ENCODE peak calls at places on chromosome 7, in five cellular contexts. N, U, L, I and Q are unnamed samples.

GRCh38 chr7:84746347-84746746 is 440.5 kb downstream of the SEMA3D start:
- DNase-seq in I (no peak), N (no peak), U (no peak), L (no peak), Q (no peak)

GRCh38 chr7:99193527-99194214 is 14.2 kb downstream of the KPNA7 start:
- DNase-seq in N (no peak), I (no peak), U (no peak), L (no peak), Q (no peak)

GRCh38 chr7:91263359-91264082 is 712 bp upstream of the FZD1 start:
- DNase-seq in I (no peak), L (no peak), N (peak; percentile 35), U (peak; percentile 49), Q (peak; percentile 65)

GRCh38 chr7:142300689-142301088 is 42.8 kb upstream of the PRSS58 start:
- DNase-seq in I (no peak), U (no peak), L (peak; percentile 28), N (no peak), Q (no peak)

GRCh38 chr7:70307544-70308106 is 709.4 kb downstream of the AUTS2 start:
- DNase-seq in U (no peak), N (no peak), L (no peak), I (no peak), Q (no peak)

GRCh38 chr7:149475121-149476045 is 14.5 kb upstream of the ZNF777 start:
- DNase-seq in N (no peak), I (no peak), L (no peak), U (no peak), Q (no peak)

GRCh38 chr7:70696139-70696782 is 435.7 kb upstream of the GALNT17 start:
- DNase-seq in I (no peak), U (no peak), L (no peak), N (no peak), Q (no peak)

GRCh38 chr7:35652124-35652523 is 42.8 kb downstream of the HERPUD2 start:
- DNase-seq in N (no peak), U (no peak), L (no peak), I (no peak), Q (no peak)

GRCh38 chr7:84490661-84491060 is 296.1 kb upstream of the SEMA3A start:
- DNase-seq in U (no peak), L (no peak), N (no peak), I (no peak), Q (no peak)

GRCh38 chr7:7732566-7733290 is 14.3 kb upstream of the RPA3 start:
- DNase-seq in U (no peak), L (no peak), N (no peak), I (no peak), Q (no peak)

GRCh38 chr7:76318488-76319353 is 16.2 kb downstream of the HSPB1 start:
- DNase-seq in L (no peak), U (peak; percentile 63), I (no peak), N (peak; percentile 70), Q (peak; percentile 85)

GRCh38 chr7:155002411-155003214 is at the start of gene PAXIP1:
- DNase-seq in N (peak; percentile 38), U (peak; percentile 43), L (no peak), I (no peak), Q (peak; percentile 80)

GRCh38 chr7:91198371-91198770 is 65.9 kb upstream of the FZD1 start:
- DNase-seq in L (no peak), N (no peak), I (no peak), U (no peak), Q (no peak)

GRCh38 chr7:38938589-38938988 is 29.6 kb upstream of the VPS41 start:
- DNase-seq in L (no peak), N (no peak), U (no peak), I (no peak), Q (no peak)

GRCh38 chr7:11716185-11716584 is 115.8 kb downstream of the THSD7A start:
- DNase-seq in N (peak; percentile 39), I (no peak), L (peak; percentile 16), U (no peak), Q (peak; percentile 16)

GRCh38 chr7:107165341-107165740 is 3.5 kb upstream of the HBP1 start:
- DNase-seq in U (no peak), N (no peak), L (no peak), I (no peak), Q (no peak)

GRCh38 chr7:71095266-71095860 is 36.6 kb upstream of the GALNT17 start:
- DNase-seq in U (no peak), I (no peak), L (no peak), N (no peak), Q (no peak)

GRCh38 chr7:28714452-28715120 is 243.5 kb downstream of the TRIL start:
- DNase-seq in I (no peak), N (no peak), U (no peak), L (no peak), Q (no peak)

GRCh38 chr7:84256481-84256880 is 61.9 kb upstream of the SEMA3A start:
- DNase-seq in I (no peak), L (no peak), U (no peak), N (no peak), Q (no peak)

GRCh38 chr7:121395494-121395960 is 581 bp downstream of the FAM3C start:
- DNase-seq in N (no peak), U (peak; percentile 39), L (no peak), I (no peak), Q (peak; percentile 38)

GRCh38 chr7:73438547-73439245 is 5.1 kb downstream of the FZD9 start:
- DNase-seq in I (no peak), U (no peak), N (no peak), L (no peak), Q (no peak)

DNA sequence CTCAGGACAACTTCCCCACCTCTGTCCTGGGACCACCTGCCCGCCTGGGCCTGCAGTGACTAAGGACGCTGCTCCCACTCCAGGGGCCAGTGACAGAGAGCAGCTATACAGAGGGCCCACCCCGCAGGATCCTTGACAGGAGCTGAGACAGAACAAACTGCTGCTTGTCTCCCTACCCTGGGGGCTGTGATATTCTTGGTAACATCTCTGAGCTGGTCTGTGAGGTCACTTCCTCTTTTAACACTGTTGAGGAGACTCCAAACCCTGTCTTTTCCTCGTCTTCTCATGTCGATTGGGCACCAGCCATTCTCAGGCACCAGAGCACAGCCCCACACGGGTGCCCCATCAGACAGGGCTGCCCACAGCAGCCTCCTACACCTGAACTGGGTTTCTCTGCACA is 6.9 kb upstream of the MRPS24 start:
- DNase-seq in I (no peak), L (no peak), U (no peak), N (no peak), Q (no peak)
- H3K36me3 ChIP-seq in I (peaks cover 50% of the 10 kb centered on the region), L (peaks cover 22% of the 10 kb centered on the region), U (no peaks in the 10 kb centered on the region), N (peaks cover 10% of the 10 kb centered on the region), Q (no peaks in the 10 kb centered on the region)

GRCh38 chr7:26199301-26200112 is 1.0 kb downstream of the HNRNPA2B1 start:
- DNase-seq in I (no peak), N (peak; percentile 72), U (peak; percentile 64), L (no peak), Q (peak; percentile 70)
- H3K4me1 ChIP-seq in I (peaks cover 3% of the 10 kb centered on the region), N (peaks cover 55% of the 10 kb centered on the region), U (peaks cover 52% of the 10 kb centered on the region), L (peaks cover 13% of the 10 kb centered on the region), Q (peaks cover 35% of the 10 kb centered on the region)

GRCh38 chr7:112497481-112497880 is 16.7 kb downstream of the LSMEM1 start:
- DNase-seq in I (no peak), L (no peak), U (no peak), N (no peak), Q (no peak)

GRCh38 chr7:112492165-112492564 is 11.4 kb downstream of the LSMEM1 start:
- DNase-seq in N (no peak), I (no peak), L (no peak), U (no peak), Q (no peak)

GRCh38 chr7:112500619-112501018 is 19.8 kb downstream of the LSMEM1 start:
- DNase-seq in N (no peak), L (no peak), I (no peak), U (no peak), Q (no peak)

GRCh38 chr7:112495156-112495788 is 14.5 kb downstream of the LSMEM1 start:
- DNase-seq in L (no peak), I (no peak), N (no peak), U (no peak), Q (no peak)

GRCh38 chr7:112495820-112496462 is 15.2 kb downstream of the LSMEM1 start:
- DNase-seq in N (no peak), L (peak; percentile 65), I (no peak), U (no peak), Q (no peak)
- TF ChIP-seq CTCF in N (peak; percentile 69), L (peak; percentile 60), I (peak; percentile 63), U (peak; percentile 26), Q (peak; percentile 11)

GRCh38 chr7:47288060-47288459 is 293.9 kb downstream of the TNS3 start:
- DNase-seq in L (no peak), N (no peak), I (no peak), U (no peak), Q (no peak)

GRCh38 chr7:47282790-47283496 is 299.0 kb downstream of the TNS3 start:
- DNase-seq in U (no peak), L (no peak), I (no peak), N (no peak), Q (no peak)

GRCh38 chr7:47283497-47284131 is 298.3 kb downstream of the TNS3 start:
- DNase-seq in I (no peak), L (peak; percentile 56), U (no peak), N (no peak), Q (no peak)

GRCh38 chr7:47284691-47285246 is 297.1 kb downstream of the TNS3 start:
- DNase-seq in U (no peak), L (no peak), I (no peak), N (no peak), Q (no peak)

DNA sequence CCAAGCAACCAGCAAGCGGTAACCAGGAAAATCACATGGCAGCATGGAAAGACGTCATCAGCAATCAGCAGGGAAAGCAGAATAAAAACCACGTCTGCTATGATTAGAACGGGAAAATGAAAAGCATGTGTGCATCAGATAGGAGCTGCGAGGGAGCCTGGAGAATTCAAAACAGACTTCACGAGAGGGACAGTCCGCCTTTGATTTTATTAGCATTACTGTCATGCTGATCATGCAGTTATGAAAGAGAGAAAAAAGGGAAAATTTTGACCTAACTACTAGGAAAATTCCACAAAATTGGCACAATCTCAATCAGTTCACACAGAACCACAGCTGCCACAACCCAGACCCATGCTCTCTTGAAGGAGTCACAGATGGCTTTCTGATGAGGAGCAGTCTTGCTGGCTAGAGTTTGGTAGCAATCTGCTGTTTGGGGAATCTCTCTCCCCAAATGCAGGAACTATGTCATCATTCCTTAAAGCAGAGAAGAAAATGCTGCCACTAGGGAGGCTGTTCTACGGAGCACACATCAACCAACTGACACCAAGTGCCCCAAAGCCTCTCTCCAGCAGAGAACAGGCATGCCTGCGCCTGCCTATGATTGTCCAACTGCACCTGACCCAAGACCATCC is 295.9 kb downstream of the TNS3 start:
- DNase-seq in L (no peak), I (no peak), N (no peak), U (no peak), Q (no peak)
- H3K36me3 ChIP-seq in L (no peaks in the 10 kb centered on the region), I (peaks cover 36% of the 10 kb centered on the region), N (peaks cover 13% of the 10 kb centered on the region), U (no peaks in the 10 kb centered on the region), Q (peaks cover 36% of the 10 kb centered on the region)